ENCODE peak calls at places on chromosomes 2 and 18, in seven cellular contexts. X, S, E, Y, J, U and D are unnamed samples.

GRCh38 chr2:204491528-204491927 is 53.7 kb upstream of the PARD3B start:
- DNase-seq in X (no peak), S (peak), E (peak), Y (no peak), J (peak), U (no peak), D (no peak)

GRCh38 chr2:17239550-17239949 is 278.7 kb downstream of the RAD51AP2 start:
- DNase-seq in X (no peak), S (no peak), E (no peak), Y (no peak), J (no peak), U (no peak), D (no peak)

GRCh38 chr2:224909885-224910517 is 132.3 kb downstream of the DOCK10 start:
- DNase-seq in X (peak), S (no peak), E (peak), Y (peak), J (no peak), U (no peak), D (no peak)

GRCh38 chr2:158968396-158969161 is at the start of gene TANC1:
- DNase-seq in X (peak), S (peak), E (peak), Y (peak), J (peak), U (peak), D (peak)

GRCh38 chr2:132670961-132671781 is 1.2 kb upstream of the LYPD1 start:
- DNase-seq in X (no peak), S (no peak), E (peak), Y (no peak), J (peak), U (no peak), D (peak)

GRCh38 chr2:230885467-230886130 is 20.9 kb downstream of the ITM2C start:
- DNase-seq in X (no peak), S (peak), E (no peak), Y (no peak), J (peak), U (peak), D (peak)

GRCh38 chr18:56246912-56247311 is 391.5 kb downstream of the TXNL1 start:
- DNase-seq in X (no peak), S (no peak), E (no peak), Y (no peak), J (no peak), U (no peak), D (no peak)

GRCh38 chr2:131120815-131121317 is 15.7 kb downstream of the PLEKHB2 start:
- DNase-seq in X (no peak), S (no peak), E (no peak), Y (no peak), J (no peak), U (no peak), D (no peak)

GRCh38 chr2:205462681-205463345 is 219.5 kb upstream of the NRP2 start:
- DNase-seq in X (no peak), S (no peak), E (no peak), Y (no peak), J (no peak), U (no peak), D (no peak)

GRCh38 chr2:24986397-24986796 is 14.6 kb upstream of the DNAJC27 start:
- DNase-seq in X (no peak), S (peak), E (no peak), Y (no peak), J (no peak), U (peak), D (no peak)

GRCh38 chr18:75121266-75121665 is 87.7 kb downstream of the PTGR3 start:
- DNase-seq in X (no peak), S (no peak), E (no peak), Y (no peak), J (no peak), U (no peak), D (no peak)

GRCh38 chr2:164675698-164676097 is 54.4 kb upstream of the GRB14 start:
- DNase-seq in X (no peak), S (no peak), E (no peak), Y (no peak), J (no peak), U (no peak), D (no peak)

GRCh38 chr2:181685150-181685688 is 4.9 kb upstream of the NEUROD1 start:
- DNase-seq in X (no peak), S (no peak), E (no peak), Y (no peak), J (no peak), U (no peak), D (no peak)

GRCh38 chr18:79139206-79139605 is 70.0 kb downstream of the ATP9B start:
- DNase-seq in X (no peak), S (no peak), E (no peak), Y (no peak), J (no peak), U (no peak), D (no peak)

GRCh38 chr2:179963626-179964025 is 43.5 kb downstream of the CWC22 start:
- DNase-seq in X (no peak), S (no peak), E (peak), Y (no peak), J (no peak), U (no peak), D (no peak)

GRCh38 chr2:215356334-215356947 is 44.6 kb downstream of the ATIC start:
- DNase-seq in X (no peak), S (no peak), E (peak), Y (no peak), J (no peak), U (no peak), D (no peak)

GRCh38 chr2:32632089-32632488 is 4.2 kb downstream of the TTC27 start:
- DNase-seq in X (no peak), S (no peak), E (peak), Y (no peak), J (peak), U (no peak), D (no peak)

GRCh38 chr2:152594022-152594712 is 123.1 kb downstream of the PRPF40A start:
- DNase-seq in X (no peak), S (no peak), E (no peak), Y (no peak), J (no peak), U (peak), D (no peak)

GRCh38 chr2:2664989-2665833 is 334.1 kb upstream of the MYT1L start:
- DNase-seq in X (no peak), S (no peak), E (no peak), Y (no peak), J (no peak), U (no peak), D (no peak)

GRCh38 chr2:7237476-7237875 is 320.3 kb downstream of the RNF144A start:
- DNase-seq in X (no peak), S (no peak), E (no peak), Y (no peak), J (no peak), U (no peak), D (no peak)

DNA sequence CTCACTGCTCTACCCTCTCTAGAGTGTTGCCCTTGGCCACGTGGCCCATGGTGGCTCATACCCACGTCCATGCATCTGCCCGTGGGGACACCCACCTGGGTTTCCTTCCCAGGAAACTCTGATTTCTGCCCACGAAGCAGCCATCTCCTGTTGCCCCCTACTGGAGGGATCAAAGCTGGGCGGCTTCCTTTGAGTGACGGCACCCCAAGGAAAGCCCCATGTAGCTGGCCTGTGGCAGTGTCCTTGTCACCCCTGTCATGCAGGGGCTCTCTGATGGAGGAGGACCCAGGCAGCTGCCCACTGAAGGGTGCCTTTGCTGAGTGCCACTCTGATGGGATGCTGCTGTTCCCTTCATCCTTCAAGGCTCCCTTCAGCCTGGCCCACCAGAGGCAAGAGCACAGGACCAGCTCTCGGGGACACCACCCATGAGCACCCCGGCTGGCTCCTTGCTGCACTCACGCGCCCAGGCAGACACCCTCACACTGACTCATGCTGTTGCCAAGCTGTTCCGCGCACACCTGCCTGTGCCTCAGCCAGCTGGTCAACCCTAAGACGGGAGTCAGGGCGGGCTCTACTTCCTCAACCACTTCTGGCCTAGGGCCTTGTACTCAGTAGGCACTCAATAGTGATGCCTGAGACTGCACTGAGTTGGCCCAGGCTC is 101.1 kb downstream of the CTIF start:
- DNase-seq in X (peak), S (no peak), E (peak), Y (no peak), J (no peak), U (no peak), D (peak)
- TF ChIP-seq CTCF in X (peak), S (peak), E (peak), Y (no peak), J (peak), U (peak), D (peak)

GRCh38 chr2:46294185-46294836 is 2.9 kb upstream of the EPAS1 start:
- DNase-seq in X (no peak), S (peak), E (no peak), Y (no peak), J (no peak), U (no peak), D (peak)
- TF ChIP-seq CTCF in X (peak), S (peak), E (peak), Y (peak), J (peak), U (peak), D (no peak)

GRCh38 chr2:127270663-127271062 is 23.3 kb downstream of the ERCC3 start:
- DNase-seq in X (no peak), S (no peak), E (no peak), Y (no peak), J (no peak), U (no peak), D (no peak)
- TF ChIP-seq CTCF in X (no peak), S (no peak), E (no peak), Y (no peak), J (peak), U (no peak), D (no peak)

GRCh38 chr18:5106730-5107129 is 90.3 kb downstream of the AKAIN1 start:
- DNase-seq in X (no peak), S (no peak), E (no peak), Y (no peak), J (no peak), U (no peak), D (no peak)
- TF ChIP-seq CTCF in X (peak), S (peak), E (peak), Y (no peak), J (peak), U (peak), D (no peak)

GRCh38 chr18:7626922-7627440 is 59.9 kb downstream of the PTPRM start:
- DNase-seq in X (no peak), S (no peak), E (peak), Y (no peak), J (no peak), U (no peak), D (no peak)
- TF ChIP-seq CTCF in X (no peak), S (no peak), E (peak), Y (no peak), J (no peak), U (no peak), D (no peak)

DNA sequence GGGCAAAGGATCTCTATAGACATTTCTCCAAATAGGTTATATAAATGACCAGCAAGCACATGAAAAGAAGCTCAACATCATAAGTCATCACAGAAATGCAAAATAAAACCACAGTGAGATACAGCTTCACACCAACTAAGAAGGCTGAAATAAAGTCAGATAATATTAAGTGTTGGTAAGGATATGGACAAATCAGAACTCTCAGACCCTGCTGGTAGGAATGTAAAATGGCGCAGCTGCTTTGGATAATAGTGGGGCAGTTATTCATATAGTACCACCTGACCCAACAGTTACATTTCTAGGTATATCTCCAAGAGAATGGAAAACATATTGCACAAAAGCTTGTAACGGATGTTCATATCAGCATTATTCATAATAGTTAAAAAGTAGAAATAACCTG is 14.0 kb downstream of the EPB41L5 start:
- DNase-seq in X (no peak), S (no peak), E (no peak), Y (no peak), J (no peak), U (no peak), D (no peak)
- TF ChIP-seq CTCF in X (no peak), S (peak), E (no peak), Y (no peak), J (no peak), U (no peak), D (peak)